ENCODE peak calls at places on chromosomes 3 and 15, in four cellular contexts. A, S, Y and N are unnamed samples.
A peak's percentile ranks its signal among the peaks of the same experiment; 100 is the strongest.

GRCh38 chr15:49462242-49462641 is 39.2 kb downstream of the FGF7 start:
- DNase-seq in A (no peak), S (no peak), Y (no peak), N (no peak)

GRCh38 chr3:37348736-37349396 is 174.5 kb upstream of the LRRFIP2 start:
- DNase-seq in A (no peak), S (no peak), Y (no peak), N (no peak)

GRCh38 chr3:89098964-89099585 is 8.3 kb upstream of the EPHA3 start:
- DNase-seq in A (peak; percentile 62), S (peak; percentile 34), Y (no peak), N (peak; percentile 31)

GRCh38 chr15:20376872-20377271 is 164.7 kb downstream of the GOLGA6L6 start:
- DNase-seq in A (no peak), S (no peak), Y (no peak), N (no peak)

GRCh38 chr3:190504354-190505125 is 9.3 kb upstream of the IL1RAP start:
- DNase-seq in A (no peak), S (no peak), Y (no peak), N (peak; percentile 27)

GRCh38 chr3:39147374-39147709 is 6.0 kb downstream of the CSRNP1 start:
- DNase-seq in A (no peak), S (no peak), Y (no peak), N (no peak)

GRCh38 chr3:109362823-109363222 is 25.5 kb upstream of the DPPA4 start:
- DNase-seq in A (no peak), S (no peak), Y (no peak), N (no peak)

GRCh38 chr3:147699175-147699838 is 290.1 kb downstream of the ZIC1 start:
- DNase-seq in A (no peak), S (no peak), Y (no peak), N (no peak)

DNA sequence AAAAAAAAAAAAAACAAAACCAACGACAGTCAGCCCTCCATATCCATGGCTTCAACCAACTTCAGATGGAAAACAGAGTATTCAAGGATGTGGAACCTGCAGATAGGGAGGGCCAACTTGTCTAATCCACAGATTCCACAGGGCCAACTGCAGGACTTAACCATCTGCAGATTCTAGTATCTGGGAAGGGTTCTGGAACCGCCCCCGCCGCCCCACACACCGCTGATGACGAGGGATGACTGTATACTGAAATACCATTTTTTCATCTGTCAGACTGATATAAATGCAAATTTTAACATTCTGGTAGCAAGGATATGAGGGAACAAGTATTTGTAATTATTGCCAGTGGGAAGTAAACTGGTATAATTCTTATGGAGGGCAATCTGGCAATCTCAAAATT is 29.5 kb downstream of the ADPGK start:
- DNase-seq in A (no peak), S (no peak), Y (no peak), N (no peak)
- TF ChIP-seq ETV6 in A (no peak), S (no peak), Y (no peak), N (no peak)

GRCh38 chr3:19202754-19203153 is 54.4 kb downstream of the KCNH8 start:
- DNase-seq in A (no peak), S (no peak), Y (no peak), N (no peak)

GRCh38 chr3:19202303-19202702 is 54.0 kb downstream of the KCNH8 start:
- DNase-seq in A (no peak), S (no peak), Y (no peak), N (no peak)

GRCh38 chr3:19206540-19206939 is 58.2 kb downstream of the KCNH8 start:
- DNase-seq in A (no peak), S (no peak), Y (no peak), N (no peak)
- TF ChIP-seq ETV6 in A (no peak), S (no peak), Y (no peak), N (no peak)

GRCh38 chr3:66405701-66406091 is 95.1 kb downstream of the LRIG1 start:
- DNase-seq in A (no peak), S (no peak), Y (no peak), N (no peak)
- TF ChIP-seq ETV6 in A (no peak), S (no peak), Y (no peak), N (no peak)

GRCh38 chr3:71581981-71582611 is 1.4 kb downstream of the FOXP1 start:
- DNase-seq in A (peak; percentile 74), S (peak; percentile 64), Y (no peak), N (peak; percentile 58)

GRCh38 chr3:71581451-71581980 is 2.0 kb downstream of the FOXP1 start:
- DNase-seq in A (peak; percentile 45), S (no peak), Y (no peak), N (no peak)

GRCh38 chr3:71584216-71585061 is 911 bp upstream of the FOXP1 start:
- DNase-seq in A (peak; percentile 16), S (peak; percentile 83), Y (no peak), N (peak; percentile 68)

GRCh38 chr3:71583569-71584215 is at the start of gene FOXP1:
- DNase-seq in A (peak; percentile 70), S (peak; percentile 75), Y (no peak), N (peak; percentile 66)

DNA sequence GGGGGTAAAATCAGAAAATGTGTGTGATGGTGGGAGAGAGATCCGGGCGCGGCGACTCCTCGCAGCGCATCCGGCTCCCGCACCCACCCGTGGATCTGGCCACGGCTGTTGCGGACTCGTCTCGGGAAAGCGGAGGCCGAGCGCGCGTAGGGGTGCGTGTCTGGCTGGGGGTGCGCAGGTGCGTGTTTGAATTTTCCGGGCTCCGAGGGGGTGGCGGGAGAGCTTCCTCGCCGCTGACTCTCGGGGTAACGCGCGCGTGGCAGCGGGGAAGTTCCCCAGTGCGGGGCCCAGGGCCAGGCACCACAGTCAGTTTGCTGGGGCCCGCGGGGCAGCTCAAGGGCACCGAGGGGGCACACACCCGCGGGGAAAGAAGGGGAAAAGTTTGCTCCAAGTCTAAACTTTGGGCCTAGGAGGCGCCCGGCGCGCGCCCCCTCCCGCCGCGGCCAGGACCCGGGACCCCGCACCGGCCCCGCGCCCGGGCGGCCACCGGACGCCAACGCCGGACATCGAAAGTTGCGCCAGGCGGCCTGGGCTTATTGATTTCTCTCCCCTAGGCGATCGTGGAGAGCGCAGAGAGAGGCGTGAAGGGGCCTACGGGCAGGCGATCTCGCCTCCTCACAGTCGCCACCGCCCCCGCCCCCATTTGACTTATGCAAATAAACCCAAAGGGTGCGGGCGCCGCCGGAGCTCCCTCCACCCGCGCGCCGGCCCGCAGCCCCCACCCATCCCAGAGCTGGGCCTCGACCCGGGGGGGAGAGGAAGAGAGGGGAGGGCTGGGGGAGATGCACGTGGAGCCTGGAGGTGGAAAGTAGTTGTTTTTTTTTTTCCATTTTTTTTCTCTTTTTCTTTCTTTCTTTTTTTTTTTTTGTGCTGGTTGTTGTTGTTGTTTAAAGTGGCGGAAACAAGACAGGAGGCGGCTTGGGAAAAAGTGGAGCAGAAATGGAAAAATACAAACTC is 638 bp downstream of the FOXP1 start:
- DNase-seq in A (peak; percentile 79), S (peak; percentile 83), Y (no peak), N (peak; percentile 75)
- TF ChIP-seq ETV6 in A (no peak), S (no peak), Y (no peak), N (no peak)

DNA sequence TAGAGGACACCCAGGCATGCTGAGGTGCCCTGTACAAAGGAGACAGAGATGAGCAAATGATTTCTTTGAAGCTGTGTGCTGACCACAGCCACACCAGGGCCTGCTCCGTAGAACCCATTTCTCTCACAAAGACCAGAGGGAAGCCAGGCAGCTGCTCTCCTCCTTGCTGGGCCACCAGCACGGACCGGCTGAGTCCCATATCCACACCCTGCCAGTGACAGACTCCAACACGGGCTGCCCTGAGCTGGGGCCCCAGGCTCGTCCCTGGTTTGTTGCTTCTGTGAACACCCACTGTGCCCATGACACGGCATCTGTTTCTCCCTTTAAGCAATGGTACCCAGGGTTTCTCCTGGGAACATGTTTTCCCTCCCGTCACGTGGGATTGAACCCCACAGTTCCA is 284.5 kb downstream of the ADAMTS17 start:
- DNase-seq in A (no peak), S (no peak), Y (no peak), N (no peak)
- TF ChIP-seq ETV6 in A (no peak), S (no peak), Y (no peak), N (no peak)

DNA sequence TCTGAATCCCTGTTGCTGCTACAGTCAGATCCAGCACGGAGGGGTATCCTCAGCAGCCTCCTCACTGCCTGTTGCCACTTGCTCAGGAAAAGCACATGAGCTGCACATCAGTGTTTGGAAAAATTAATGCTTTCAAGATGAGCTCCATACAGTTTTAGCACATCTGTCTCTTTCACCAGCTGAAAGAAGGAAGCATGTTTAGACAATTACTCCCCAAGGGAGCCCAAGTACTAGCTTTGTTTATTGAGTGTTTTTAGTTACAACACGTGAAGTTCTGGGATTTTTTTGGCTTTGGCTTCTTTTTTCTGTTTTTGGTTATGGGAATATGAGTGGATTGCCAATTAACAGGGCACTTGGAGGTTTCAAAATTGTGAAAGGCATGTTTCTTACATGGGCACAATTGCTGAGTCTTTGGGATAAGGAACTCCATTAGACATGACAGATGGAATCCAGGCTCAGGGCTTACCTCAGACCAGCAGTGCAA is 92.5 kb upstream of the ROPN1 start:
- DNase-seq in A (no peak), S (no peak), Y (no peak), N (no peak)
- TF ChIP-seq ETV6 in A (no peak), S (no peak), Y (no peak), N (no peak)

DNA sequence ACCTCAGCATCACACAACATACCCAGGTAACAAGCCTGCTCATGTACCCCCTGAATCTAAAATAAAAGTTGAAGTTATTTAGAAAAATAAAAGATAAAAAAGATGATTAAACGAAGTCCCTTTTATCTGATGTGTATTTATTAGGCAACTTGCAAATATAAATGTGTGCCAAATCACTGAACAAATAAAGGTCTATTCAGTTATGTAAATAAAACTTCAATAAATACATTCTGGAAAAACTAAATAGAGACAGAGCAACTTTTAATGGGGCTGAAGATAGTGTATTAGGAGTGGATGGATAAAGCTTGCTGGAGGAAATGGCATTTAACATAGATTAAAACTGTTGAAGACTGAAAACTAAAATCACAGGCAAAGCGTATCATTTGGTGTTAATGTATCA is 678.0 kb upstream of the GRM7 start:
- DNase-seq in A (no peak), S (no peak), Y (no peak), N (no peak)
- TF ChIP-seq ETV6 in A (no peak), S (no peak), Y (no peak), N (no peak)